ENCODE peak calls at places on chromosomes 2 and 18, in six cellular contexts. B is SK-N-SH, U is HepG2, R is Panc1, I is HL-60, T is breast epithelium. L is an unnamed sample.

GRCh38 chr2:237859533-237860272 is at the start of gene RAMP1:
- DNase-seq in B (peak; percentile 81), U (no peak), R (no peak), I (peak; percentile 14), T (no peak), L (no peak)

GRCh38 chr2:70121627-70122372 is 34.5 kb downstream of the PCBP1 start:
- DNase-seq in B (no peak), U (peak; percentile 40), R (no peak), I (no peak), T (no peak), L (no peak)

GRCh38 chr2:132747046-132747445 is 77.0 kb upstream of the LYPD1 start:
- DNase-seq in B (no peak), U (no peak), R (no peak), I (no peak), T (no peak), L (no peak)

GRCh38 chr2:164690361-164690760 is 69.1 kb upstream of the GRB14 start:
- DNase-seq in B (peak; percentile 8), U (no peak), R (no peak), I (no peak), T (no peak), L (no peak)

GRCh38 chr2:96088340-96089335 is 27.7 kb downstream of the ADRA2B start:
- DNase-seq in B (no peak), U (no peak), R (no peak), I (no peak), T (peak; percentile 41), L (no peak)

GRCh38 chr2:15825276-15826060 is 114.9 kb upstream of the MYCN start:
- DNase-seq in B (no peak), U (no peak), R (no peak), I (no peak), T (no peak), L (no peak)

GRCh38 chr2:73985318-73986084 is 791 bp downstream of the TET3 start:
- DNase-seq in B (peak; percentile 90), U (peak; percentile 31), R (no peak), I (peak; percentile 88), T (no peak), L (peak; percentile 53)

GRCh38 chr18:45370190-45371010 is 244.9 kb upstream of the SLC14A2 start:
- DNase-seq in B (no peak), U (no peak), R (no peak), I (no peak), T (no peak), L (no peak)

GRCh38 chr2:223058952-223059716 is 7.1 kb downstream of the KCNE4 start:
- DNase-seq in B (no peak), U (peak; percentile 27), R (no peak), I (no peak), T (no peak), L (no peak)

GRCh38 chr2:105775809-105776559 is 31.3 kb downstream of the NCK2 start:
- DNase-seq in B (peak; percentile 44), U (no peak), R (no peak), I (peak; percentile 68), T (no peak), L (no peak)
- TF ChIP-seq POLR2AphosphoS5 in B (no peak), U (no peak), R (no peak), I (peak; percentile 67), T (no peak), L (no peak)

GRCh38 chr2:99710720-99711612 is 221.1 kb upstream of the REV1 start:
- DNase-seq in B (no peak), U (no peak), R (no peak), I (no peak), T (no peak), L (no peak)

GRCh38 chr2:99709229-99709628 is 219.4 kb upstream of the REV1 start:
- DNase-seq in B (no peak), U (no peak), R (no peak), I (no peak), T (no peak), L (no peak)

GRCh38 chr2:99706734-99707133 is 216.9 kb upstream of the REV1 start:
- DNase-seq in B (no peak), U (no peak), R (no peak), I (no peak), T (no peak), L (no peak)

GRCh38 chr2:99708231-99708630 is 218.4 kb upstream of the REV1 start:
- DNase-seq in B (peak; percentile 73), U (no peak), R (no peak), I (no peak), T (no peak), L (no peak)

GRCh38 chr2:99707592-99707991 is 217.8 kb upstream of the REV1 start:
- DNase-seq in B (no peak), U (no peak), R (no peak), I (no peak), T (no peak), L (no peak)
- TF ChIP-seq POLR2AphosphoS5 in B (no peak), U (no peak), R (no peak), I (no peak), T (no peak), L (no peak)

GRCh38 chr18:57819119-57819518 is 16.0 kb upstream of the ATP8B1 start:
- DNase-seq in B (no peak), U (no peak), R (no peak), I (no peak), T (no peak), L (no peak)

GRCh38 chr18:57814555-57814954 is 11.4 kb upstream of the ATP8B1 start:
- DNase-seq in B (no peak), U (no peak), R (no peak), I (no peak), T (no peak), L (no peak)

GRCh38 chr18:57816208-57816999 is 13.3 kb upstream of the ATP8B1 start:
- DNase-seq in B (no peak), U (peak; percentile 43), R (no peak), I (no peak), T (no peak), L (no peak)

GRCh38 chr18:57819671-57820460 is 16.8 kb upstream of the ATP8B1 start:
- DNase-seq in B (peak; percentile 15), U (peak; percentile 71), R (peak; percentile 94), I (peak; percentile 14), T (peak; percentile 70), L (no peak)
- TF ChIP-seq POLR2AphosphoS5 in B (no peak), U (no peak), R (no peak), I (no peak), T (peak; percentile 29), L (no peak)

DNA sequence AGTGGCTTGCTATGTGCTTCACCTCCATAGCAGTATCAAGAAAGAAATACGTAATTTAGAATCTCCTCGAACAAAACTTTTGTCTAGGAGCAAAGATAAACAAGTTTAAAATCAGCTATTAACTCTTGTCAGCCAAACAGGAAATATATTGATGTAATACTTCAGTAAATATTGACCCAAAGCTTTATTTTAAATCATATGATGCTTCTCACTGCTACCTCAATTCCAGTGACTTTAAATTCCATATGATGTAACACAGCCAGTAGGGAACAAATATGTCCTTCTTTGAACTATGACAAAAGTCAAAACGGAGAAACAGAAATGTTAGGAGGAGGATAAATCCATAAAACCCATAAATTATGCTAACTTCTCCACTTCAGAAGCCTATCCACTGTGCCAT is 7.2 kb downstream of the RNF103 start:
- DNase-seq in B (no peak), U (no peak), R (no peak), I (no peak), T (no peak), L (no peak)
- TF ChIP-seq POLR2AphosphoS5 in B (no peak), U (no peak), R (no peak), I (no peak), T (no peak), L (no peak)

GRCh38 chr2:28394997-28395333 is 2.3 kb downstream of the FOSL2 start:
- DNase-seq in B (no peak), U (no peak), R (no peak), I (no peak), T (no peak), L (no peak)

GRCh38 chr2:28393115-28393836 is 618 bp downstream of the FOSL2 start:
- DNase-seq in B (peak; percentile 80), U (no peak), R (no peak), I (peak; percentile 45), T (peak; percentile 73), L (peak; percentile 38)

GRCh38 chr2:28392297-28393114 is at the start of gene FOSL2:
- DNase-seq in B (peak; percentile 98), U (peak; percentile 100), R (peak; percentile 98), I (peak; percentile 98), T (peak; percentile 94), L (peak; percentile 86)

GRCh38 chr2:28395334-28396061 is 2.8 kb downstream of the FOSL2 start:
- DNase-seq in B (no peak), U (no peak), R (no peak), I (peak; percentile 85), T (peak; percentile 53), L (no peak)

DNA sequence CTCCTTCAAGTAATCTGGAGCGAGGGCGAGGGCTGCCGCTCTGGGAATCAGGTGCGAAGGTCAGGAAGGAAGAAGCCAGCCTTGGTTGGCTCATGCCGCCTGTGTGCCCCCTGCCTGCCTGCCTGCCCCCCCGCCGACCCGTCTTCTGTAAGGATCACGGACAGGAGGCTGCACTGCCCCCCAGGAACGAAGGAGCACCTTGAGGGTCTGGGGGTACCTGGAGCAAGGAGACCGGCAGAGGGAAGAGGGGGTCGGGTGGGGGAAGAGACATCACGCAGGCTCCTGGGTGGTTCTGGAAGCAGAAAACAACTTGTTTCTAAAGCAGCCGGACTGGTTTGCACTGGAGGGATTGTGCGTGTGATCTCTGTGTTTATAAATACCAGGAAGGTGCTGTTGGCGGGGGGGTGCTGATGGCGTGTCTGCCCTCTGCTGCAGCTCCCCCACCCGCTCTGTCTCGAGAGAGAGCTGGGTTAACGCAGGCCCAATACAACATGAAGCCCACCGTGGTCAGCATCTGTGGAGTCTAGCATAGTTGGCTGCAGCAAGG is 1.7 kb downstream of the FOSL2 start:
- DNase-seq in B (no peak), U (no peak), R (no peak), I (no peak), T (peak; percentile 71), L (no peak)
- TF ChIP-seq POLR2AphosphoS5 in B (no peak), U (no peak), R (no peak), I (no peak), T (peak; percentile 33), L (no peak)

GRCh38 chr18:34838669-34839068 is 128.6 kb downstream of the DTNA start:
- DNase-seq in B (no peak), U (no peak), R (no peak), I (no peak), T (no peak), L (no peak)

GRCh38 chr18:34835466-34835865 is 125.4 kb downstream of the DTNA start:
- DNase-seq in B (no peak), U (no peak), R (no peak), I (no peak), T (no peak), L (no peak)

GRCh38 chr18:34840416-34840815 is 130.3 kb downstream of the DTNA start:
- DNase-seq in B (no peak), U (no peak), R (no peak), I (no peak), T (no peak), L (no peak)

GRCh38 chr18:34837769-34838194 is 127.7 kb downstream of the DTNA start:
- DNase-seq in B (no peak), U (no peak), R (no peak), I (no peak), T (no peak), L (no peak)

GRCh38 chr18:34834897-34835296 is 124.8 kb downstream of the DTNA start:
- DNase-seq in B (no peak), U (no peak), R (no peak), I (no peak), T (no peak), L (no peak)
- TF ChIP-seq POLR2AphosphoS5 in B (no peak), U (no peak), R (no peak), I (no peak), T (no peak), L (no peak)